ENCODE peak calls at places on chromosomes 5 and 9, in seven cellular contexts. K is PC-9, N is cardiac muscle cell, L is BJ, T is OCI-LY7, R is fibroblast of the aortic adventitia, W is esophagus muscularis mucosa. O is an unnamed sample.

GRCh38 chr5:8730194-8730593 is 815.7 kb downstream of the SEMA5A start:
- DNase-seq in K (no peak), N (no peak), L (peak), T (no peak), R (peak), W (no peak), O (no peak)

GRCh38 chr5:178335287-178336030 is 102.9 kb upstream of the PHYKPL start:
- DNase-seq in K (no peak), N (no peak), L (no peak), T (no peak), R (no peak), W (no peak), O (no peak)

GRCh38 chr5:177995691-177996595 is at the start of gene PROP1:
- DNase-seq in K (no peak), N (no peak), L (no peak), T (no peak), R (no peak), W (peak), O (no peak)

GRCh38 chr9:110291921-110292575 is 35.7 kb upstream of the TXN start:
- DNase-seq in K (peak), N (no peak), L (no peak), T (no peak), R (no peak), W (no peak), O (no peak)

GRCh38 chr5:16345454-16345853 is 120.1 kb downstream of the ZNF622 start:
- DNase-seq in K (no peak), N (no peak), L (no peak), T (no peak), R (no peak), W (no peak), O (peak)

GRCh38 chr5:150244209-150244608 is 45.4 kb downstream of the CAMK2A start:
- DNase-seq in K (no peak), N (no peak), L (no peak), T (no peak), R (no peak), W (no peak), O (no peak)

GRCh38 chr5:124873189-124873588 is 126.8 kb upstream of the ZNF608 start:
- DNase-seq in K (no peak), N (no peak), L (no peak), T (no peak), R (no peak), W (no peak), O (no peak)

GRCh38 chr9:95821999-95822398 is 53.5 kb upstream of the ERCC6L2 start:
- DNase-seq in K (no peak), N (no peak), L (no peak), T (no peak), R (no peak), W (no peak), O (no peak)

GRCh38 chr5:38420691-38421395 is 135.6 kb downstream of the LIFR start:
- DNase-seq in K (peak), N (peak), L (no peak), T (peak), R (peak), W (no peak), O (peak)

GRCh38 chr9:37911271-37911681 is 7.3 kb upstream of the SLC25A51 start:
- DNase-seq in K (no peak), N (peak), L (no peak), T (peak), R (no peak), W (no peak), O (no peak)

GRCh38 chr9:122158202-122158601 is 1.4 kb downstream of the NDUFA8 start:
- DNase-seq in K (no peak), N (peak), L (no peak), T (peak), R (peak), W (no peak), O (peak)

GRCh38 chr5:127930311-127930710 is 153.3 kb upstream of the SLC12A2 start:
- DNase-seq in K (peak), N (no peak), L (no peak), T (no peak), R (peak), W (no peak), O (no peak)

GRCh38 chr5:72467987-72468386 is 39.2 kb downstream of the ZNF366 start:
- DNase-seq in K (peak), N (no peak), L (no peak), T (no peak), R (peak), W (no peak), O (no peak)

GRCh38 chr9:113456235-113456634 is 7.3 kb upstream of the RGS3 start:
- DNase-seq in K (peak), N (no peak), L (no peak), T (no peak), R (peak), W (peak), O (no peak)

GRCh38 chr9:114031037-114031436 is 47.1 kb downstream of the AMBP start:
- DNase-seq in K (no peak), N (no peak), L (no peak), T (no peak), R (no peak), W (peak), O (no peak)

GRCh38 chr5:82796643-82797416 is 280.4 kb downstream of the TMEM167A start:
- DNase-seq in K (no peak), N (no peak), L (no peak), T (no peak), R (no peak), W (no peak), O (no peak)

DNA sequence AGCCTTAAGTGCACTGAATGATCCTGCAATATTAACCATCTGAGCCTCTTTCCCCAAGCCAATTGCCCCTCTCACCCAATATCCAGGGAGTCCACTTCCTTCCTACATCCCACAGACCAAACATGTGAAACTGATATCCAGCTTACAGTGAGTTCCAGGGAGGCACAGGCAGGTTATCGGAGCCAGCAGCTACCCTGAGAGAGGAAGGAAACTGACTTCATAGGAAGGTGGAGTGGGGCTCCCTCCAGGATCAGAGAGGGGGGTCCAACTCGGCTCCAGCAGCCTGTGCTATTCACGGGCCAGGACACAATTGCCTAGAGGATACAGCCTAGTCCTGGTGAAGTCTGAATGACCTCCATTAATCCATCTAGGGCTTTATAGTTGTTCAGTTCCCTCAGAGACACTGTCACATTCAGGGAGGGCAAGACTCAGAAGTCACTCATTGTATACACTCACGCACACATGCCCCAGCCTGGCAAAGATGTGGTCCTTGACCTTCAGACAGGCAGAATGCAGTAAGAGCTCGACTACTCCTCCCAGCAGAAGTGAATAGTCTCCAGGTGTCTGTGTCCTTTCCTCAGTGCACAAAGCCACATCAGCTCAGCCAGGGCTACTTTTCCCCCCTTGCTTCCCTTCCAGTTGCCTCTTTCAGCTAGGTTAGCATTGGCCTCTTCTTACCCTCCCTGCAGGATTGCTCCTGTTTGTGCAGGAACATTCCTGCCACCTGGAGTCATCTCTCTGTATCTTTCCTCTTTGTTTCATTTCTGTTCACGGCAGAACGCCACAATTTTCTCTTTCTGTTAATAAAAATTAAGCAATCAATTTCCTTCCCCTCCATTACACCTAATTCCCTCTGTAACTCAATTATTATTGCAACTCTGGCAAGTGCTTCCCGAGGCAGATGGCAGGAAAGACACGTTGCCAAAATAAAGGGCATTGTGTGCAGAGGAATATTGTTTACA is 501.7 kb downstream of the ARHGEF28 start:
- DNase-seq in K (no peak), N (no peak), L (no peak), T (no peak), R (peak), W (peak), O (no peak)
- TF ChIP-seq CTCF in K (peak), N (peak), L (peak), T (no peak), R (peak), W (peak), O (peak)

DNA sequence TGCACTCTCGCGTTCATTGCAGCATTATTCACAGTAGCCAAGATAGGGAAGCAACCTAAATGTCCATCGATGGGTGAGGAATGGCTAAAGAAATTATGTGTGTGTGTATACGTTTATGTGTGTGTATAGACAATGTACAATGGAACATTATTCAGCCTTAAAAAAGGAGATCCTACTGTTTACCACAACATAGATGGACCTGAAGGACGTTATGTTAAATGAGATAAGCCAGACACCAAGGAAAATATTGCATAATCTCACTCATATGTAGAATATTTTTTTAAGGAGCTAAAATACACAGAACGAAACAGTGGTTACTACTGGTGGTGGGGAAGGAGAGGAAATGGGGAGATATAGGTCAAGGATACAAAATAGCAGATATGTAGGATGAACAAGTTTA is 2.4 kb downstream of the KIF2A start:
- DNase-seq in K (no peak), N (no peak), L (no peak), T (no peak), R (no peak), W (no peak), O (no peak)
- H3K4me3 ChIP-seq in K (no peak), N (no peak), L (no peak), T (peak), R (no peak), W (no peak), O (no peak)

DNA sequence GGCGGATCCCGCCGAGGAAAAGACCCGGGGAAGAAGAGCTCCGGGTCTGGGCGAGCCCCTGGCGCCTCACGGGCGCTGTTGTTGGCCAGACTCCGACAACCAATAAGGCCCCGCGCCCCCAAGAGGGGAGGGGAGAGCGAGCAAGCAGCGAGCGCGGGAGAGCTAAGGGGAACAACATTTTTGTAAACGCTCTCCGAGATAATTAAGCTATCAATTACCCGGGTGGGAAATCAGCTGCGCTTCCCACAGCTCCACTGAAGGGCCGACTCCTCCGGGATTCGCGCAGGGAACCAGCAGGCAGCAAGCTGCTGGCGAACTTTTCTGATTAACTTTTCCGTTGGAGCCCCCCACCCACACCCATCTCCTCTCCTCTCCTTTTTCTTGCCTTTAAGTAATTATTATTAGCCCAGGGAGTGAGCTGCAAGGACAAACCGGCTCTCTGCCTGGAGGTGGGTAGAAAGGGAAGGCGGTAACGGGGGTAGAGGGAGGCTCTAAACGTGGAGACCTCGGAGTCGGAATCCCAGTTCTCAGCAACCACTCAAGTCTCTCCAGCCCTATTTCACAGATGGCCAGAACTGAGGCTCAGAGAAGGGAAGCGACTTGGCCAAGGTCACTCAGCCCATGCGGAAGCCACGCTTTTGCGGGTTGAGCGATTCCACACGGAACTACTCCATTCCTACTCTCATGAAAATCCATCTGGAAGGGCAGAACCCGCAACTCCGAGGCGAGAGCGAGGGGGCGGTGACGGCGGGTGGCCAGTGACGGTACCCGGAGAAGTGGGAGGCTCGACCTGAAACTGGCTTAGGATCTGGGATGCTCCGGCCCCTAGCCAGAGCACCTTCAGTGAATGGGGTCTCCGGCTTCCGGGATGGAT is 1.3 kb downstream of the ASTN2 start:
- DNase-seq in K (no peak), N (peak), L (no peak), T (no peak), R (no peak), W (no peak), O (no peak)
- TF ChIP-seq CTCF in K (no peak), N (no peak), L (no peak), T (no peak), R (no peak), W (no peak), O (no peak)

GRCh38 chr5:56481998-56482698 is 249.0 kb upstream of the ANKRD55 start:
- DNase-seq in K (no peak), N (no peak), L (no peak), T (peak), R (no peak), W (no peak), O (no peak)
- H3K4me3 ChIP-seq in K (peak), N (no peak), L (no peak), T (peak), R (no peak), W (peak), O (no peak)

DNA sequence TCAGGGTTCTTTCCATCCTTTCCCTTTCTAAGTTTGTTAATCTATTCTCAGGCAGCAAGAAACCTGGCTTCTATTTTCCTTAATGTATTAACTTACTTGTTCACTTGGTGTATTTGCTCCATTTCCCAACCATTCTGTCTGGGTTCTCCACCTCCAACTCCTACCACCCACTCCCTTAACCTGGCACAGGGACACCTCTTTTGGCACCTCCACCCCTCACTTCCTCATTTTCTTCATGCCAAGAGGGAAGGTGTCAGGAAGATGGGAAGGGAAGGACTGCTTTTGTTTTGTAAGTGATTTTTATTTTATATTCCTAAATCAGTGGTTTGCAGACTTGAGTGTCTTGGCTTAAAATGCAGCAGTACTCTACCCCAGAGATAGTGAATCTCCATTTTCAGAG is 166.1 kb downstream of the TRIO start:
- DNase-seq in K (no peak), N (no peak), L (no peak), T (no peak), R (no peak), W (no peak), O (no peak)
- TF ChIP-seq CTCF in K (no peak), N (no peak), L (no peak), T (no peak), R (no peak), W (no peak), O (no peak)

GRCh38 chr9:137455361-137455991 is 3.7 kb downstream of the NSMF start:
- DNase-seq in K (no peak), N (no peak), L (no peak), T (no peak), R (no peak), W (no peak), O (no peak)
- H3K4me3 ChIP-seq in K (no peak), N (no peak), L (no peak), T (no peak), R (no peak), W (no peak), O (no peak)

GRCh38 chr9:82781965-82782392 is 281.0 kb downstream of the RASEF start:
- DNase-seq in K (no peak), N (no peak), L (no peak), T (no peak), R (no peak), W (no peak), O (no peak)
- TF ChIP-seq CTCF in K (no peak), N (no peak), L (no peak), T (no peak), R (no peak), W (no peak), O (no peak)

GRCh38 chr9:130185494-130186005 is 13.3 kb downstream of the NCS1 start:
- DNase-seq in K (no peak), N (peak), L (no peak), T (no peak), R (no peak), W (no peak), O (no peak)
- H3K4me3 ChIP-seq in K (no peak), N (no peak), L (peak), T (no peak), R (no peak), W (peak), O (no peak)

GRCh38 chr5:84259221-84260045 is 125.2 kb downstream of the EDIL3 start:
- DNase-seq in K (no peak), N (no peak), L (no peak), T (no peak), R (no peak), W (no peak), O (no peak)

GRCh38 chr5:84257061-84257460 is 127.6 kb downstream of the EDIL3 start:
- DNase-seq in K (no peak), N (no peak), L (no peak), T (no peak), R (no peak), W (no peak), O (no peak)

GRCh38 chr5:84253946-84254345 is 130.7 kb downstream of the EDIL3 start:
- DNase-seq in K (no peak), N (no peak), L (no peak), T (no peak), R (no peak), W (no peak), O (no peak)

GRCh38 chr5:84251503-84251902 is 133.2 kb downstream of the EDIL3 start:
- DNase-seq in K (no peak), N (no peak), L (no peak), T (no peak), R (no peak), W (no peak), O (no peak)

GRCh38 chr5:84255318-84255717 is 129.4 kb downstream of the EDIL3 start:
- DNase-seq in K (no peak), N (no peak), L (no peak), T (peak), R (peak), W (no peak), O (no peak)
- TF ChIP-seq CTCF in K (no peak), N (peak), L (peak), T (peak), R (peak), W (no peak), O (peak)

O was measured in LNCaP clone FGC.